ENCODE peak calls at places on chromosomes 13 and 19, in seven cellular contexts. W is foreskin fibroblast; C is activated naive CD8-positive, alpha-beta T cell treated with anti-CD3 and anti-CD28 coated beads for 36 hours; R is MV-4-11; F is right atrium auricular region; E is endothelial cell; A is mucosa of gallbladder. U is an unnamed sample.
A peak's percentile ranks its signal among the peaks of the same experiment; 100 is the strongest.

GRCh38 chr13:19958119-19959111 is at the start of gene ZMYM2:
- DNase-seq in W (peak; percentile 99), C (peak; percentile 99), R (peak; percentile 93), F (peak; percentile 98), E (peak; percentile 100), A (peak; percentile 99), U (peak; percentile 100)

GRCh38 chr19:31562916-31563626 is 213.8 kb upstream of the TSHZ3 start:
- DNase-seq in W (no peak), C (no peak), R (no peak), F (peak; percentile 21), E (no peak), A (no peak), U (no peak)

GRCh38 chr19:34662919-34663318 is 14.0 kb downstream of the SCGB2B2 start:
- DNase-seq in W (peak; percentile 8), C (peak; percentile 31), R (no peak), F (no peak), E (peak; percentile 29), A (no peak), U (peak; percentile 9)

GRCh38 chr19:48121909-48122371 is 11.3 kb upstream of the PLA2G4C start:
- DNase-seq in W (peak; percentile 87), C (no peak), R (no peak), F (no peak), E (peak; percentile 15), A (no peak), U (no peak)

GRCh38 chr19:50427997-50428425 is 4.7 kb upstream of the MYBPC2 start:
- DNase-seq in W (peak; percentile 89), C (no peak), R (peak; percentile 97), F (peak; percentile 89), E (no peak), A (peak; percentile 88), U (peak; percentile 64)

GRCh38 chr13:80586356-80586755 is 245.4 kb upstream of the SPRY2 start:
- DNase-seq in W (peak; percentile 55), C (no peak), R (peak; percentile 41), F (no peak), E (no peak), A (no peak), U (no peak)

GRCh38 chr13:40986328-40986856 is 32.7 kb downstream of the ELF1 start:
- DNase-seq in W (no peak), C (no peak), R (no peak), F (no peak), E (no peak), A (no peak), U (peak; percentile 35)

GRCh38 chr13:26749905-26750304 is 10.7 kb downstream of the GPR12 start:
- DNase-seq in W (no peak), C (no peak), R (no peak), F (no peak), E (no peak), A (no peak), U (no peak)

GRCh38 chr13:112417079-112417478 is 40.9 kb downstream of the SPACA7 start:
- DNase-seq in W (no peak), C (no peak), R (no peak), F (no peak), E (no peak), A (no peak), U (no peak)

GRCh38 chr19:8158411-8159074 is 9.2 kb upstream of the FBN3 start:
- DNase-seq in W (peak; percentile 79), C (peak; percentile 22), R (peak; percentile 81), F (peak; percentile 63), E (peak; percentile 57), A (peak; percentile 63), U (peak; percentile 66)

GRCh38 chr13:63578796-63579195 is 2163.1 kb upstream of the PCDH20 start:
- DNase-seq in W (no peak), C (no peak), R (no peak), F (no peak), E (no peak), A (no peak), U (no peak)

GRCh38 chr13:22107549-22107948 is 436.7 kb downstream of the FGF9 start:
- DNase-seq in W (no peak), C (no peak), R (no peak), F (no peak), E (no peak), A (no peak), U (no peak)

GRCh38 chr13:112744306-112745021 is 54.6 kb downstream of the ATP11A start:
- DNase-seq in W (peak; percentile 43), C (no peak), R (no peak), F (no peak), E (no peak), A (no peak), U (peak; percentile 32)

GRCh38 chr13:113661506-113661905 is 3.5 kb upstream of the ATP4B start:
- DNase-seq in W (no peak), C (no peak), R (no peak), F (no peak), E (no peak), A (no peak), U (no peak)

GRCh38 chr19:46393456-46394397 is 19.6 kb downstream of the CCDC8 start:
- DNase-seq in W (no peak), C (no peak), R (no peak), F (no peak), E (no peak), A (no peak), U (no peak)

GRCh38 chr19:19059837-19060611 is 3.8 kb upstream of the SLC25A42 start:
- DNase-seq in W (no peak), C (no peak), R (no peak), F (no peak), E (no peak), A (no peak), U (no peak)

GRCh38 chr13:32645854-32646253 is 59.6 kb downstream of the PDS5B start:
- DNase-seq in W (no peak), C (peak; percentile 33), R (peak; percentile 36), F (no peak), E (no peak), A (no peak), U (no peak)

GRCh38 chr13:76512676-76513277 is 373.4 kb downstream of the KCTD12 start:
- DNase-seq in W (peak; percentile 94), C (no peak), R (no peak), F (no peak), E (no peak), A (no peak), U (peak; percentile 50)

U was measured in AG08395.